ENCODE peak calls at places on chromosome 2, in five cellular contexts. Q is mucosa of gallbladder; Y is stimulated activated CD4-positive, alpha-beta T cell treated with anti-CD3 and anti-CD28 coated beads, Interleukin-15, amount 100 ng/mL, for 24 hours; S is RWPE1; X is Daoy. L is an unnamed sample.

GRCh38 chr2:64866797-64867196 is 122.4 kb upstream of the SLC1A4 start:
- DNase-seq in Y (no peak), X (peak), S (no peak), Q (peak), L (peak)

GRCh38 chr2:70089220-70089945 is 2.1 kb downstream of the PCBP1 start:
- DNase-seq in Y (peak), X (no peak), Q (no peak), S (no peak), L (no peak)

GRCh38 chr2:129504646-129505045 is 474.8 kb upstream of the RAB6C start:
- DNase-seq in Q (no peak), S (peak), X (no peak), Y (no peak), L (no peak)

GRCh38 chr2:67108231-67108630 is 288.9 kb upstream of the ETAA1 start:
- DNase-seq in Y (no peak), X (no peak), Q (no peak), S (no peak), L (no peak)

GRCh38 chr2:74516070-74516633 is 1.9 kb downstream of the TLX2 start:
- DNase-seq in Y (peak), Q (peak), S (peak), X (no peak), L (no peak)

GRCh38 chr2:237581751-237582746 is 8.5 kb downstream of the RAB17 start:
- DNase-seq in Q (peak), Y (peak), S (no peak), X (peak), L (peak)

GRCh38 chr2:67374481-67374880 is 22.7 kb upstream of the ETAA1 start:
- DNase-seq in Q (no peak), X (no peak), Y (no peak), S (no peak), L (no peak)

GRCh38 chr2:239277401-239278085 is 123.3 kb downstream of the HDAC4 start:
- DNase-seq in Q (no peak), X (no peak), S (no peak), Y (no peak), L (no peak)

GRCh38 chr2:216354236-216354788 is 18.0 kb downstream of the MARCHF4 start:
- DNase-seq in S (no peak), Y (no peak), Q (no peak), X (peak), L (no peak)

GRCh38 chr2:189899101-189899500 is 114.9 kb downstream of the PMS1 start:
- DNase-seq in Y (no peak), Q (no peak), X (no peak), S (no peak), L (no peak)

GRCh38 chr2:74502720-74503505 is 3.5 kb upstream of the LBX2 start:
- DNase-seq in X (peak), S (peak), Q (peak), Y (peak), L (peak)

GRCh38 chr2:141142025-141142424 is 988.8 kb downstream of the LRP1B start:
- DNase-seq in Y (no peak), X (no peak), S (no peak), Q (no peak), L (no peak)

GRCh38 chr2:112216158-112216557 is 38.7 kb downstream of the ZC3H8 start:
- DNase-seq in X (no peak), S (no peak), Q (no peak), Y (no peak), L (no peak)

GRCh38 chr2:165055081-165055879 is 100.0 kb upstream of the SLC38A11 start:
- DNase-seq in X (peak), Q (no peak), S (no peak), Y (no peak), L (no peak)

GRCh38 chr2:170180031-170180566 is 2.2 kb downstream of the MYO3B start:
- DNase-seq in X (no peak), Y (no peak), Q (no peak), S (no peak), L (no peak)

GRCh38 chr2:113211226-113212105 is 37.7 kb downstream of the PSD4 start:
- DNase-seq in Y (no peak), X (peak), S (peak), Q (no peak), L (peak)

GRCh38 chr2:8103085-8103708 is 578.7 kb upstream of the ID2 start:
- DNase-seq in Y (no peak), S (no peak), Q (peak), X (no peak), L (no peak)

GRCh38 chr2:234251326-234252271 is 201.1 kb downstream of the SPP2 start:
- DNase-seq in X (peak), Q (no peak), S (peak), Y (no peak), L (no peak)